ENCODE peak calls at places on chromosomes 2 and 18, in nine cellular contexts. Z is skeletal muscle cell; X is hippocampal formation; O is lower lobe of right lung; V is HTR-8/SVneo; L is stimulated activated CD4-positive, alpha-beta T cell treated with anti-CD3 and anti-CD28 coated beads, Interleukin-2, amount 100 ng/mL, for 48 hours; T is CD8-positive, alpha-beta memory T cell; G is activated CD8-positive, alpha-beta memory T cell treated with anti-CD3 and anti-CD28 coated beads, Interleukin-2, amount 50 U/mL, for 4 hours; Q is NCI-H1092 treated with DMSO at 0.1 percent for 48 hours. I is an unnamed sample.

GRCh38 chr18:7021994-7022840 is 95.4 kb downstream of the LAMA1 start:
- DNase-seq in O (no peak), V (peak; percentile 51), L (no peak), Q (peak; percentile 83), G (no peak), T (no peak), X (no peak), Z (no peak), I (no peak)

GRCh38 chr2:69578201-69578555 is 65.4 kb downstream of the AAK1 start:
- DNase-seq in G (no peak), O (no peak), V (no peak), Z (no peak), L (no peak), T (no peak), Q (no peak), X (no peak), I (no peak)

GRCh38 chr2:238462782-238463396 is 36.2 kb downstream of the ASB1 start:
- DNase-seq in L (no peak), Z (no peak), V (peak; percentile 45), O (no peak), T (no peak), G (no peak), Q (peak; percentile 26), X (no peak), I (peak; percentile 28)

GRCh38 chr2:240688563-240688919 is 3.1 kb upstream of the AQP12A start:
- DNase-seq in L (no peak), Q (no peak), V (no peak), X (no peak), O (no peak), G (no peak), Z (no peak), T (no peak), I (no peak)

GRCh38 chr2:233084488-233084887 is 24.3 kb downstream of the INPP5D start:
- DNase-seq in G (no peak), V (no peak), X (no peak), L (peak; percentile 25), O (peak; percentile 72), Q (no peak), T (peak; percentile 71), Z (no peak), I (no peak)

GRCh38 chr2:208479342-208479741 is 72.8 kb downstream of the PTH2R start:
- DNase-seq in V (no peak), X (no peak), O (no peak), Q (no peak), Z (no peak), G (no peak), T (no peak), L (no peak), I (no peak)

GRCh38 chr2:98572211-98572610 is 36.1 kb downstream of the COA5 start:
- DNase-seq in Z (no peak), O (no peak), V (no peak), T (no peak), Q (no peak), G (no peak), X (no peak), L (no peak), I (no peak)

GRCh38 chr2:143521404-143521803 is 392.2 kb downstream of the ARHGAP15 start:
- DNase-seq in T (no peak), X (no peak), L (no peak), O (no peak), G (no peak), V (no peak), Z (no peak), Q (no peak), I (no peak)

GRCh38 chr2:29878898-29879297 is 42.5 kb downstream of the ALK start:
- DNase-seq in L (no peak), T (no peak), O (no peak), X (no peak), V (peak; percentile 43), Q (no peak), G (no peak), Z (peak; percentile 4), I (no peak)

GRCh38 chr2:9256147-9256546 is 49.5 kb downstream of the ASAP2 start:
- DNase-seq in G (no peak), Q (no peak), T (no peak), O (no peak), V (no peak), Z (no peak), L (no peak), X (no peak), I (no peak)

GRCh38 chr2:207046642-207047213 is 107.4 kb downstream of the CPO start:
- DNase-seq in X (no peak), Z (no peak), T (no peak), G (no peak), Q (no peak), L (peak; percentile 12), V (peak; percentile 23), O (no peak), I (no peak)

GRCh38 chr2:232928564-232929302 is 58.7 kb downstream of the SNORC start:
- DNase-seq in T (no peak), Z (no peak), L (no peak), V (no peak), X (no peak), Q (no peak), O (no peak), G (no peak), I (no peak)

GRCh38 chr2:129377078-129377469 is 602.4 kb upstream of the RAB6C start:
- DNase-seq in Q (no peak), Z (no peak), G (no peak), O (no peak), V (no peak), T (no peak), L (no peak), X (no peak), I (no peak)

GRCh38 chr2:122739732-122740593 is 984.5 kb downstream of the TSN start:
- DNase-seq in G (no peak), O (no peak), V (no peak), L (no peak), X (no peak), Q (no peak), Z (no peak), T (no peak), I (no peak)

GRCh38 chr2:42116195-42117181 is 52.7 kb upstream of the EML4 start:
- DNase-seq in Z (no peak), X (no peak), T (no peak), Q (no peak), V (no peak), G (no peak), O (no peak), L (no peak), I (no peak)

GRCh38 chr2:133948610-133949290 is 305.1 kb upstream of the MGAT5 start:
- DNase-seq in Z (no peak), T (no peak), Q (no peak), V (no peak), L (no peak), G (no peak), X (no peak), O (no peak), I (no peak)

GRCh38 chr2:237026981-237027711 is 58.5 kb upstream of the COPS8 start:
- DNase-seq in Z (peak; percentile 37), L (peak; percentile 16), X (peak; percentile 14), Q (peak; percentile 60), G (peak; percentile 30), T (peak; percentile 53), V (peak; percentile 71), O (peak; percentile 84), I (peak; percentile 35)

GRCh38 chr2:9656270-9656766 is 25.5 kb upstream of the YWHAQ start:
- DNase-seq in X (no peak), G (peak; percentile 49), Z (peak; percentile 93), O (no peak), T (peak; percentile 82), Q (no peak), L (peak; percentile 57), V (peak; percentile 90), I (peak; percentile 90)

GRCh38 chr18:22543764-22544163 is 126.0 kb upstream of the CTAGE1 start:
- DNase-seq in G (no peak), V (no peak), Z (no peak), L (no peak), Q (no peak), O (no peak), X (no peak), T (no peak), I (no peak)

GRCh38 chr2:218833023-218833609 is 1.5 kb upstream of the PRKAG3 start:
- DNase-seq in V (no peak), O (peak; percentile 2), X (no peak), T (no peak), G (no peak), Z (no peak), Q (no peak), L (no peak), I (no peak)

GRCh38 chr2:26438526-26438925 is 36.8 kb downstream of the DRC1 start:
- DNase-seq in O (no peak), Z (no peak), L (no peak), G (no peak), X (no peak), Q (no peak), T (no peak), V (no peak), I (no peak)

GRCh38 chr2:71620116-71620515 is 166.8 kb downstream of the DYSF start:
- DNase-seq in L (no peak), X (no peak), T (peak; percentile 15), Z (no peak), Q (no peak), V (no peak), G (no peak), O (no peak), I (no peak)

GRCh38 chr2:70489165-70489564 is 64.5 kb downstream of the TGFA start:
- DNase-seq in T (no peak), O (no peak), V (no peak), G (no peak), X (no peak), Z (no peak), L (no peak), Q (no peak), I (no peak)

GRCh38 chr2:239817011-239817490 is 208.1 kb downstream of the NDUFA10 start:
- DNase-seq in G (no peak), Z (no peak), V (no peak), T (no peak), Q (no peak), L (no peak), O (no peak), X (no peak), I (no peak)

GRCh38 chr18:12027046-12027445 is 45.7 kb downstream of the IMPA2 start:
- DNase-seq in L (no peak), O (no peak), X (no peak), Z (no peak), V (no peak), G (no peak), Q (no peak), T (no peak), I (no peak)

GRCh38 chr2:47012189-47012588 is 96.6 kb upstream of the MCFD2 start:
- DNase-seq in Z (no peak), L (no peak), G (no peak), O (no peak), X (no peak), V (no peak), Q (no peak), T (no peak), I (no peak)

GRCh38 chr2:95279435-95280035 is 5.3 kb downstream of the PROM2 start:
- DNase-seq in Q (no peak), G (no peak), O (peak; percentile 16), X (no peak), L (no peak), V (no peak), T (peak; percentile 23), Z (no peak), I (no peak)

GRCh38 chr2:160279813-160280465 is 79.9 kb upstream of the ITGB6 start:
- DNase-seq in Q (no peak), T (no peak), V (no peak), Z (no peak), X (no peak), O (no peak), L (no peak), G (no peak), I (no peak)

GRCh38 chr2:122157158-122157557 is 401.7 kb downstream of the TSN start:
- DNase-seq in X (no peak), T (no peak), G (no peak), L (no peak), V (no peak), Z (no peak), O (no peak), Q (no peak), I (no peak)

GRCh38 chr2:146678516-146678915 is 1166.3 kb upstream of the ACVR2A start:
- DNase-seq in X (no peak), V (no peak), Z (no peak), L (no peak), T (no peak), Q (no peak), O (no peak), G (no peak), I (no peak)

GRCh38 chr18:57223160-57223870 is 76.4 kb downstream of the BOD1L2 start:
- DNase-seq in Z (no peak), T (no peak), O (no peak), G (no peak), Q (no peak), L (no peak), X (no peak), V (no peak), I (no peak)